ENCODE peak calls at places on chromosome 18, in four cellular contexts. Y is H9, V is mammary epithelial cell, B is IMR-90. T is an unnamed sample. For H3K27me3, the result is how much of the 10 kb centered on the place peaks cover.

GRCh38 chr18:23537274-23537673 is 34.0 kb downstream of the RMC1 start:
- DNase-seq in V (no peak), B (no peak), Y (no peak), T (no peak)

GRCh38 chr18:75727479-75727878 is 300.0 kb upstream of the SMIM21 start:
- DNase-seq in Y (peak), V (peak), B (peak), T (peak)

GRCh38 chr18:22052405-22053105 is 116.8 kb upstream of the GATA6 start:
- DNase-seq in Y (no peak), V (no peak), B (no peak), T (peak)

GRCh38 chr18:11408555-11408954 is 200.8 kb upstream of the SLC35G4 start:
- DNase-seq in V (no peak), B (no peak), Y (no peak), T (no peak)

GRCh38 chr18:75350440-75350839 is 77.1 kb downstream of the SMIM21 start:
- DNase-seq in Y (no peak), V (no peak), B (no peak), T (peak)

GRCh38 chr18:6920099-6920955 is 190.8 kb downstream of the ARHGAP28 start:
- DNase-seq in V (peak), B (peak), Y (peak), T (peak)

GRCh38 chr18:79542876-79543750 is 136.5 kb upstream of the CTDP1 start:
- DNase-seq in B (no peak), Y (peak), V (no peak), T (no peak)

GRCh38 chr18:29154758-29155725 is 978.1 kb upstream of the CDH2 start:
- DNase-seq in V (peak), Y (no peak), B (peak), T (no peak)

GRCh38 chr18:712401-713134 is at the start of gene ENOSF1:
- DNase-seq in B (peak), Y (peak), V (peak), T (peak)

DNA sequence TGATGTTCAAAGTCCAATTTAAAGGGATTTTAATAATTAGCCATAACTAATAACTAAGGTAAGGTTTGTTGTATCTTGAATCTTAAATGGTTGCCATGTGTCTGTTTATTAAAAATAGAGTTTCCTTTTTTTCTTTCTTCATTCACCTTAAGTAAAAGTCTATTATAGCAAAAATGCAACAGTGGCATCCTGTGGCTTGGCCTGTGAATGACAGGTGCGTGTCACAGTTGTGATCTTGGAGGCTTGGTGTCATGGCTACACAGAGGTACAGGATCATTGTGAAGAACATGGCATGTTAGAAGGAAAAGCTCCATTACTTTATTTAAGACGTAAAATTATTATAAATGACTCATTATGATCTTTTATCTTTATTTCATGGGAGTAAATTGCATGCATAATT is 246.1 kb downstream of the BCL2 start:
- DNase-seq in V (no peak), Y (no peak), B (no peak), T (no peak)
- TF ChIP-seq CTCF in V (peak), Y (no peak), B (no peak), T (no peak)

GRCh38 chr18:45174755-45175154 is 440.5 kb upstream of the SLC14A2 start:
- DNase-seq in V (no peak), B (no peak), Y (no peak), T (no peak)
- H3K9ac ChIP-seq in V (no peak), B (no peak), Y (no peak), T (no peak)

GRCh38 chr18:57430983-57431382 is 4.2 kb upstream of the ONECUT2 start:
- DNase-seq in Y (no peak), B (no peak), V (no peak), T (no peak)
- H3K27me3 ChIP-seq in Y (half or more), B (half or more), V (half or more), T (half or more)

GRCh38 chr18:58562146-58562998 is 66.5 kb downstream of the ALPK2 start:
- DNase-seq in V (no peak), B (peak), Y (no peak), T (no peak)
- TF ChIP-seq CTCF in V (no peak), B (no peak), Y (no peak), T (no peak)

T was measured in colonic mucosa.